ENCODE peak calls at places on chromosomes 16 and 17, in five cellular contexts. O is prostate gland, H is Panc1, D is HCT116, J is GM23338. N is an unnamed sample. For H3K4me1, the result is how much of the 10 kb centered on the place peaks cover.

GRCh38 chr17:34054495-34054894 is 200.6 kb upstream of the CCL2 start:
- DNase-seq in O (no peak), H (no peak), D (no peak), J (no peak), N (no peak)

GRCh38 chr16:2761886-2762583 is 9.6 kb downstream of the SRRM2 start:
- DNase-seq in O (no peak), H (no peak), D (no peak), J (no peak), N (no peak)

GRCh38 chr17:15659663-15660062 is 24.4 kb downstream of the TRIM16 start:
- DNase-seq in O (no peak), H (no peak), D (peak), J (peak), N (no peak)

GRCh38 chr17:78991906-78992532 is 12.3 kb upstream of the LGALS3BP start:
- DNase-seq in O (no peak), H (no peak), D (no peak), J (no peak), N (no peak)

GRCh38 chr17:29649359-29649758 is 26.6 kb upstream of the CORO6 start:
- DNase-seq in O (no peak), H (no peak), D (no peak), J (no peak), N (no peak)

GRCh38 chr17:17900615-17901520 is 64.1 kb upstream of the SREBF1 start:
- DNase-seq in O (peak), H (no peak), D (peak), J (no peak), N (peak)

GRCh38 chr16:1333854-1334719 is 642 bp downstream of the BAIAP3 start:
- DNase-seq in O (no peak), H (no peak), D (no peak), J (peak), N (no peak)

GRCh38 chr17:58344047-58344790 is 7.8 kb downstream of the SUPT4H1 start:
- DNase-seq in O (no peak), H (no peak), D (no peak), J (no peak), N (no peak)

GRCh38 chr16:22123759-22124490 is 31.6 kb downstream of the VWA3A start:
- DNase-seq in O (no peak), H (no peak), D (no peak), J (peak), N (no peak)

GRCh38 chr17:51079049-51079448 is 41.6 kb downstream of the SPAG9 start:
- DNase-seq in O (no peak), H (no peak), D (no peak), J (no peak), N (no peak)

GRCh38 chr16:1432388-1433262 is 1.7 kb downstream of the PERCC1 start:
- DNase-seq in O (no peak), H (no peak), D (no peak), J (peak), N (no peak)

GRCh38 chr17:51322390-51323029 is 62.2 kb downstream of the UTP18 start:
- DNase-seq in O (no peak), H (peak), D (peak), J (peak), N (no peak)

GRCh38 chr16:24775455-24775854 is 46.0 kb downstream of the TNRC6A start:
- DNase-seq in O (peak), H (no peak), D (no peak), J (no peak), N (no peak)

GRCh38 chr17:27798376-27798775 is 2.0 kb downstream of the NOS2 start:
- DNase-seq in O (no peak), H (no peak), D (no peak), J (no peak), N (no peak)

GRCh38 chr17:7323731-7324437 is 5.3 kb downstream of the NEURL4 start:
- DNase-seq in O (peak), H (no peak), D (no peak), J (peak), N (no peak)

GRCh38 chr16:31395647-31396046 is 2.5 kb downstream of the ITGAD start:
- DNase-seq in O (no peak), H (no peak), D (no peak), J (no peak), N (no peak)

GRCh38 chr16:4052801-4053662 is 63.2 kb downstream of the ADCY9 start:
- DNase-seq in O (peak), H (no peak), D (peak), J (no peak), N (no peak)

GRCh38 chr17:39198186-39198566 is 707 bp upstream of the CACNB1 start:
- DNase-seq in O (no peak), H (no peak), D (no peak), J (no peak), N (no peak)

GRCh38 chr17:39196191-39196819 is 1.2 kb downstream of the CACNB1 start:
- DNase-seq in O (no peak), H (no peak), D (no peak), J (no peak), N (no peak)

GRCh38 chr17:39195568-39196160 is 1.8 kb downstream of the CACNB1 start:
- DNase-seq in O (no peak), H (no peak), D (no peak), J (no peak), N (no peak)

GRCh38 chr17:39196820-39197331 is 593 bp downstream of the CACNB1 start:
- DNase-seq in O (no peak), H (no peak), D (no peak), J (peak), N (no peak)

GRCh38 chr17:39197380-39198185 is at the start of gene CACNB1:
- DNase-seq in O (peak), H (no peak), D (no peak), J (peak), N (no peak)
- H3K4me1 ChIP-seq in O (under half), H (under half), D (half or more), J (under half), N (half or more)

DNA sequence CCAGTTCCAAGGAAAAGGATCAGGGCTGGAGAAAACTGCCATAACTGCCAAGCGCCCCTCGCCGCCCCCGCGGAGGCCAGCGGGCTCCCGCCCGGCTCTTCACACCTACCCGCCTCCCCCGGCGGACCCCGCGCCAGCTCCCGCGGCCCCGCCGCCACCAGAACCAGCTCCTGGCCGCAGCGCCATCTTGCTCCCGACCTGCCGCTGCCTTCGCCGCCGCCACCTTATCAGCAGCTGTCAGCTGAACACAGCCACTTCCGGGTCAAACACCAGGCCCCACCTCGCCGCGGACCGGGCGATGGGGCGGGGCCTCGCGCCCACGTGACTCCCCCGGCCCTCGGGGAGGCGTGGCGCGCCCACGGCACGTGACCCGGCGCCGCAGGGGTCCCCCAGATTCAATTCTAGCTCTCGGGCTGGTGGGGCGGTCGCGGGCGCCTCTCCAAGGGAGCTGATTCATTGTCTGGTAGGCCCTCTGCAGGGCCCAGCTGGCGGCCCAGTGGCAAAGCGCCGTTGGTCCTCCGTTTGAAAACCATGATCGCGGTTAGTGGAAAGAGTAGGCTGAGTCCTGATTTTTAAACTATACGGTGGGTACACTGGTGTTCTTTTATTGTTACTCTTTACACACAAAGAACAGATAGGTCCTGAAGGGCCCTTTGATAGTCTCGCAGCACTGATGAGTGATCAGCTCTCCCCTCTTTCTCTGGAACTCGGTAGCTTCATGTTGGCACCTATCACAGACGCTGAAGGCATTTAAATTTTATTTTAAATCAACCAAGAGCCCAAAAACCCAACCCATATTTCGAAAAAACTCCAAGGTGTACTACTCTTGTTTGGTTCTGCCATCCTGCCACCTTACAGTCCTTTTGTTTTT is at the start of gene SYNRG:
- DNase-seq in O (peak), H (no peak), D (peak), J (peak), N (peak)
- TF ChIP-seq CTCF in O (peak), H (peak), D (no peak), J (peak), N (peak)

GRCh38 chr16:88872650-88873331 is 6.3 kb upstream of the PABPN1L start:
- DNase-seq in O (no peak), H (no peak), D (no peak), J (no peak), N (no peak)
- TF ChIP-seq POLR2AphosphoS5 in O (no peak), H (no peak), D (no peak), J (no peak), N (no peak)

GRCh38 chr17:83203073-83203471 is 123.7 kb downstream of the METRNL start:
- DNase-seq in O (peak), H (no peak), D (no peak), J (no peak), N (no peak)
- H3K4me1 ChIP-seq in O (under half), H (under half), D (under half), J (under half), N (half or more)

GRCh38 chr16:68374251-68374805 is 63.5 kb downstream of the PRMT7 start:
- DNase-seq in O (no peak), H (no peak), D (no peak), J (no peak), N (no peak)
- TF ChIP-seq CTCF in O (no peak), H (no peak), D (no peak), J (no peak), N (no peak)

GRCh38 chr16:53071748-53072301 is 17.0 kb downstream of the CHD9 start:
- DNase-seq in O (no peak), H (no peak), D (no peak), J (no peak), N (no peak)
- TF ChIP-seq POLR2AphosphoS5 in O (no peak), H (no peak), D (no peak), J (no peak), N (no peak)

DNA sequence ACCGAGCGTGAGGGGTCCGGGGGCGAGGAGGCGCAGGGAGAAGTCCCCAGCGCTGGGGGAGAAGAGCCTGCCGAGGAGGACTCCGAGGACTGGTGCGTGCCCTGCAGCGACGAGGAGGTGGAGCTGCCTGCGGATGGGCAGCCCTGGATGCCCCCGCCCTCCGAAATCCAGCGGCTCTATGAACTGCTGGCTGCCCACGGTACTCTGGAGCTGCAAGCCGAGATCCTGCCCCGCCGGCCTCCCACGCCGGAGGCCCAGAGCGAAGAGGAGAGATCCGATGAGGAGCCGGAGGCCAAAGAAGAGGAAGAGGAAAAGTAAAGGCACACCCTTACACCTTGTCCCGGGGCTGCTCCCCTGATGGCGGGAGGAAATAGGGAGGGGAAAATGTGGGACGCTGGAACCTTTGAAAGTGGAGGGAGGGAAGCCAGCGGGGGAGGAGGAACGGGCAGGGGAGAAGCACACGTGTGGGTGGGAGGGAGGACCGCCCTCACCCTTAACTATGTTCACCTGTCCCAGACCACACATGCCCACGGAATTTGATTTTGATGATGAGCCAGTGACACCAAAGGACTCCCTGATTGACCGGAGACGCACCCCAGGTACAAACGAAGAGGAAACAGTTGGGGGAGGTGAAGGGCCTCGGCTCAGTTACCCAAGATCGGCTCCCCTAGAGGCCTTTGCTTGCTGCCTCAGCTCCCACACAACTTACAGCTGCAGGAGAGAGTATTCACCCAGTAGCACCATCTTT is 916 bp downstream of the PAGR1 start:
- DNase-seq in O (peak), H (no peak), D (no peak), J (peak), N (no peak)
- H3K4me1 ChIP-seq in O (under half), H (half or more), D (half or more), J (under half), N (half or more)

GRCh38 chr16:55447231-55447630 is 31.8 kb upstream of the MMP2 start:
- DNase-seq in O (no peak), H (no peak), D (no peak), J (no peak), N (no peak)

GRCh38 chr16:55443434-55443833 is 35.6 kb upstream of the MMP2 start:
- DNase-seq in O (no peak), H (no peak), D (no peak), J (no peak), N (no peak)

GRCh38 chr16:55439101-55439690 is 39.8 kb upstream of the MMP2 start:
- DNase-seq in O (no peak), H (no peak), D (no peak), J (no peak), N (no peak)

GRCh38 chr16:55444754-55445485 is 34.1 kb upstream of the MMP2 start:
- DNase-seq in O (no peak), H (no peak), D (no peak), J (no peak), N (no peak)

DNA sequence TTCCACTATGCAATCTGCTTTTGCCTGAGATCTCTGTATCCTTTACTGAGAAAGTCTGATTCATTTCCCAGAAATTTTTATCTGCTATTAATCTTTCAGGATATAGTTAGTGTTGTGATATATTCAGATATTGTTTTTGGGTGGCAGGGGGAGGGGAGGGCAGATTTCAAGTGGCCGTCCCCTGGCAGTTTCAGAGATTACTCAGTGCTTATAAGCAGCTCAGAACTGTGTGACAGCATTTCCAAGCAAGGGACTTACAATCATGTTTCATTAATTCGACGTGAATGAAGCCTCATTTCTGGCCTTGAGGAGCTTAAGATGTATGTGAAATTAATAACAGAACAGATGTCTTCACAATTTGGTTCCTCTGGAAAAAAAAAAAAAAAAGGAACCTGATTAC is 35.1 kb upstream of the MMP2 start:
- DNase-seq in O (no peak), H (no peak), D (no peak), J (no peak), N (no peak)
- TF ChIP-seq CTCF in O (no peak), H (no peak), D (no peak), J (no peak), N (no peak)

GRCh38 chr16:57576429-57576870 is 34.0 kb downstream of the ADGRG5 start:
- DNase-seq in O (peak), H (peak), D (peak), J (peak), N (peak)

GRCh38 chr16:57572978-57573733 is 30.7 kb downstream of the ADGRG5 start:
- DNase-seq in O (no peak), H (no peak), D (no peak), J (no peak), N (peak)

GRCh38 chr16:57575468-57576277 is 33.2 kb downstream of the ADGRG5 start:
- DNase-seq in O (no peak), H (no peak), D (no peak), J (no peak), N (peak)

GRCh38 chr16:57574086-57574485 is 31.6 kb downstream of the ADGRG5 start:
- DNase-seq in O (no peak), H (no peak), D (no peak), J (no peak), N (peak)

DNA sequence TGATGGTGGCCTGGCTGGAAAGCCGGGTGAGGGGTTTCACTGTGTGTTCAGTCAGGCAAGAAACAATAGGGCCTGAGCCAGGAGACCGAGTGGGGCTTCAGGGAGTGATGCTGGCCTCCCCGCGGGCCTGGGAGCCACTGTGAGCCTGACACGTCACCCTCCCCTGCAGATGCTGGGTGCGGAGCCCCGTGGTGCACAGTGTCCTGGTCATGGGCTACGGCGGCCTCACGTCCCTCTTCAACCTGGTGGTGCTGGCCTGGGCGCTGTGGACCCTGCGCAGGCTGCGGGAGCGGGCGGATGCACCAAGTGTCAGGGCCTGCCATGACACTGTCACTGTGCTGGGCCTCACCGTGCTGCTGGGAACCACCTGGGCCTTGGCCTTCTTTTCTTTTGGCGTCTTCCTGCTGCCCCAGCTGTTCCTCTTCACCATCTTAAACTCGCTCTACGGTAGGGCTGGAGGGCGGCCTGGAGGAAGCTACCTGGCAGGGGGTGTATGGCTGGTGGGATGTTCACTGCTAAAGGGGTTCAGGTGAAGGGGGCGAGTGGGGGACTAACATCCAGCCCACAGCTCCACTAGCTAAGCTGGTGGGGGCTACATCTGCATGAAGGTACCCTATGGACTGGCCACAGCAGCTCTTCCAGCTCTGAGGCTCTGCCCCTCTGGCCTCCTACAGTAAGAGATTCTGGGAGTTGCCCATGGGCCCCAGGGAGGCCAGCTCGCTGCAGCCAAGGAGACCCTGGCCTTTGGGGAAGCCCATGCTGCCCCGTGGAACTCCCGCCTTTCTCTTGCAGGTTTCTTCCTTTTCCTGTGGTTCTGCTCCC is 32.4 kb downstream of the ADGRG5 start:
- DNase-seq in O (no peak), H (no peak), D (no peak), J (no peak), N (peak)
- TF ChIP-seq POLR2AphosphoS5 in O (no peak), H (no peak), D (no peak), J (no peak), N (no peak)

N was measured in esophagus muscularis mucosa.